ENCODE peak calls at places on chromosomes 4 and X, in five cellular contexts. S, D, N, E and Y are unnamed samples.

GRCh38 chr4:82782626-82783025 is 16.0 kb downstream of the SCD5 start:
- DNase-seq in S (no peak), D (no peak), N (no peak), E (no peak), Y (no peak)

GRCh38 chr4:7705062-7705461 is 234.6 kb downstream of the AFAP1 start:
- DNase-seq in S (peak; percentile 21), D (no peak), N (no peak), E (no peak), Y (peak; percentile 12)

GRCh38 chr4:123398803-123399637 is 2.4 kb downstream of the SPRY1 start:
- DNase-seq in S (peak; percentile 75), D (peak; percentile 32), N (peak; percentile 87), E (peak; percentile 79), Y (peak; percentile 75)

GRCh38 chr4:10033191-10033881 is 12.0 kb upstream of the SLC2A9 start:
- DNase-seq in S (peak; percentile 80), D (no peak), N (no peak), E (peak; percentile 41), Y (peak; percentile 91)

GRCh38 chrX:7088968-7089615 is 58.4 kb upstream of the STS start:
- DNase-seq in S (no peak), D (peak; percentile 16), N (no peak), E (no peak), Y (no peak)

GRCh38 chr4:88583643-88584470 is 8.4 kb upstream of the HERC3 start:
- DNase-seq in S (peak; percentile 34), D (no peak), N (no peak), E (no peak), Y (peak; percentile 31)

GRCh38 chrX:151402719-151403390 is 5.8 kb downstream of the VMA21 start:
- DNase-seq in S (no peak), D (no peak), N (peak; percentile 60), E (no peak), Y (no peak)

GRCh38 chr4:25982962-25983361 is 68.9 kb downstream of the SMIM20 start:
- DNase-seq in S (no peak), D (no peak), N (no peak), E (no peak), Y (no peak)

GRCh38 chrX:28590394-28590793 is 3.1 kb downstream of the IL1RAPL1 start:
- DNase-seq in S (no peak), D (no peak), N (no peak), E (no peak), Y (no peak)

GRCh38 chr4:98092833-98093439 is 50.3 kb downstream of the STPG2 start:
- DNase-seq in S (peak; percentile 28), D (no peak), N (no peak), E (no peak), Y (peak; percentile 35)

GRCh38 chr4:158159054-158159717 is 13.6 kb downstream of the GASK1B start:
- DNase-seq in S (peak; percentile 72), D (no peak), N (no peak), E (no peak), Y (peak; percentile 77)

GRCh38 chrX:123185714-123186113 is 1.6 kb downstream of the GRIA3 start:
- DNase-seq in S (no peak), D (no peak), N (no peak), E (no peak), Y (peak; percentile 56)

GRCh38 chr4:7759221-7759620 is 180.4 kb downstream of the AFAP1 start:
- DNase-seq in S (no peak), D (peak; percentile 16), N (no peak), E (no peak), Y (no peak)

GRCh38 chr4:74446193-74446868 is 1.4 kb downstream of the AREG start:
- DNase-seq in S (no peak), D (no peak), N (no peak), E (no peak), Y (no peak)

GRCh38 chrX:12308420-12308819 is 170.1 kb downstream of the FRMPD4 start:
- DNase-seq in S (no peak), D (no peak), N (no peak), E (no peak), Y (no peak)

GRCh38 chr4:170004656-170005250 is 21.4 kb downstream of the MFAP3L start:
- DNase-seq in S (peak; percentile 31), D (no peak), N (no peak), E (no peak), Y (no peak)

GRCh38 chr4:82748176-82748575 is 50.4 kb downstream of the SCD5 start:
- DNase-seq in S (no peak), D (no peak), N (no peak), E (no peak), Y (no peak)

GRCh38 chrX:261167-261857 is 19.9 kb upstream of the PLCXD1 start:
- DNase-seq in S (peak; percentile 86), D (no peak), N (peak; percentile 65), E (no peak), Y (no peak)

GRCh38 chr4:1793940-1794808 is 1.1 kb downstream of the FGFR3 start:
- DNase-seq in S (no peak), D (no peak), N (no peak), E (no peak), Y (peak; percentile 45)

GRCh38 chr4:113012776-113013175 is 36.7 kb upstream of the ANK2 start:
- DNase-seq in S (no peak), D (no peak), N (no peak), E (no peak), Y (no peak)

GRCh38 chrX:54530358-54530900 is 410 bp downstream of the GNL3L start:
- DNase-seq in S (no peak), D (no peak), N (no peak), E (no peak), Y (peak; percentile 19)

GRCh38 chr4:94491322-94491721 is 39.6 kb downstream of the PDLIM5 start:
- DNase-seq in S (peak; percentile 44), D (no peak), N (no peak), E (no peak), Y (peak; percentile 59)

GRCh38 chr4:27048350-27049100 is 187.9 kb downstream of the STIM2 start:
- DNase-seq in S (peak; percentile 41), D (no peak), N (no peak), E (no peak), Y (peak; percentile 61)

GRCh38 chr4:14180983-14181601 is 553.6 kb upstream of the BOD1L1 start:
- DNase-seq in S (no peak), D (no peak), N (no peak), E (no peak), Y (no peak)

GRCh38 chr4:124806403-124806802 is 93.9 kb upstream of the ANKRD50 start:
- DNase-seq in S (peak; percentile 63), D (no peak), N (no peak), E (no peak), Y (peak; percentile 23)

GRCh38 chrX:24718771-24719170 is 25.1 kb downstream of the POLA1 start:
- DNase-seq in S (no peak), D (no peak), N (no peak), E (no peak), Y (no peak)

GRCh38 chr4:8305851-8306361 is 36.4 kb downstream of the HTRA3 start:
- DNase-seq in S (peak; percentile 25), D (no peak), N (peak; percentile 62), E (peak; percentile 71), Y (no peak)

GRCh38 chr4:41746025-41746439 is 2.5 kb downstream of the PHOX2B start:
- DNase-seq in S (no peak), D (no peak), N (no peak), E (no peak), Y (peak; percentile 10)

GRCh38 chr4:107183155-107183774 is 147.2 kb upstream of the DKK2 start:
- DNase-seq in S (peak; percentile 73), D (no peak), N (no peak), E (no peak), Y (peak; percentile 80)

GRCh38 chr4:1996866-1997611 is 11.7 kb downstream of the NELFA start:
- DNase-seq in S (no peak), D (no peak), N (no peak), E (no peak), Y (no peak)

GRCh38 chr4:29558789-29559188 is 1161.4 kb upstream of the PCDH7 start:
- DNase-seq in S (no peak), D (no peak), N (no peak), E (no peak), Y (no peak)

GRCh38 chr4:187827631-187828030 is 167.9 kb upstream of the ZFP42 start:
- DNase-seq in S (peak; percentile 2), D (no peak), N (no peak), E (no peak), Y (no peak)

GRCh38 chr4:120155287-120155686 is 88.6 kb upstream of the MAD2L1 start:
- DNase-seq in S (peak; percentile 38), D (no peak), N (no peak), E (no peak), Y (peak; percentile 35)

GRCh38 chr4:48268956-48269860 is at the start of gene TEC:
- DNase-seq in S (peak; percentile 56), D (no peak), N (peak; percentile 87), E (peak; percentile 70), Y (peak; percentile 49)

GRCh38 chrX:103215768-103216085 is 819 bp downstream of the BEX4 start:
- DNase-seq in S (no peak), D (no peak), N (no peak), E (no peak), Y (no peak)

GRCh38 chr4:150342945-150343344 is 239.0 kb upstream of the MAB21L2 start:
- DNase-seq in S (no peak), D (no peak), N (no peak), E (no peak), Y (no peak)